ENCODE peak calls at places on chromosomes 11 and 22, in five cellular contexts. One of them, this sample, is unnamed.

GRCh38 chr11:11662578-11662977 is 40.8 kb upstream of the GALNT18 start:
- DNase-seq in glutamatergic neuron: no peak
- DNase-seq in effector CD4-positive, alpha-beta T cell: no peak
- DNase-seq in tibial nerve: no peak
- DNase-seq in C1 segment of cervical spinal cord: no peak
- DNase-seq in this sample: no peak

GRCh38 chr22:42427211-42427610 is 5.0 kb downstream of the NFAM1 start:
- DNase-seq in glutamatergic neuron: no peak
- DNase-seq in effector CD4-positive, alpha-beta T cell: no peak
- DNase-seq in tibial nerve: no peak
- DNase-seq in C1 segment of cervical spinal cord: no peak
- DNase-seq in this sample: no peak

GRCh38 chr22:30277547-30278344 is 11.1 kb upstream of the OSM start:
- DNase-seq in glutamatergic neuron: no peak
- DNase-seq in effector CD4-positive, alpha-beta T cell: no peak
- DNase-seq in tibial nerve: no peak
- DNase-seq in C1 segment of cervical spinal cord: no peak
- DNase-seq in this sample: peak; percentile 62

GRCh38 chr11:76805206-76805913 is 22.2 kb downstream of the TSKU start:
- DNase-seq in glutamatergic neuron: no peak
- DNase-seq in effector CD4-positive, alpha-beta T cell: no peak
- DNase-seq in tibial nerve: no peak
- DNase-seq in C1 segment of cervical spinal cord: no peak
- DNase-seq in this sample: peak; percentile 23

GRCh38 chr11:12543596-12544415 is 130.4 kb upstream of the TEAD1 start:
- DNase-seq in glutamatergic neuron: no peak
- DNase-seq in effector CD4-positive, alpha-beta T cell: no peak
- DNase-seq in tibial nerve: no peak
- DNase-seq in C1 segment of cervical spinal cord: no peak
- DNase-seq in this sample: no peak

GRCh38 chr11:12817681-12818332 is 143.6 kb downstream of the TEAD1 start:
- DNase-seq in glutamatergic neuron: no peak
- DNase-seq in effector CD4-positive, alpha-beta T cell: no peak
- DNase-seq in tibial nerve: no peak
- DNase-seq in C1 segment of cervical spinal cord: no peak
- DNase-seq in this sample: no peak

GRCh38 chr11:82733444-82734119 is at the start of gene FAM181B:
- DNase-seq in glutamatergic neuron: peak; percentile 87
- DNase-seq in effector CD4-positive, alpha-beta T cell: no peak
- DNase-seq in tibial nerve: peak; percentile 37
- DNase-seq in C1 segment of cervical spinal cord: peak; percentile 90
- DNase-seq in this sample: peak; percentile 63

GRCh38 chr22:17131686-17132085 is 10.5 kb upstream of the TMEM121B start:
- DNase-seq in glutamatergic neuron: peak; percentile 40
- DNase-seq in effector CD4-positive, alpha-beta T cell: no peak
- DNase-seq in tibial nerve: no peak
- DNase-seq in C1 segment of cervical spinal cord: no peak
- DNase-seq in this sample: no peak

GRCh38 chr11:128549256-128549944 is 38.0 kb downstream of the ETS1 start:
- DNase-seq in glutamatergic neuron: no peak
- DNase-seq in effector CD4-positive, alpha-beta T cell: no peak
- DNase-seq in tibial nerve: peak; percentile 41
- DNase-seq in C1 segment of cervical spinal cord: no peak
- DNase-seq in this sample: no peak

This sample was measured in AG20443.